ENCODE peak calls at places on chromosomes 5 and 9, in five cellular contexts. G is G401, E is GM04504, O is fibroblast of the aortic adventitia, V is NCI-H2029. C is an unnamed sample.

GRCh38 chr5:68994645-68995044 is 99.2 kb upstream of the SLC30A5 start:
- DNase-seq in G (no peak), E (no peak), O (no peak), V (no peak), C (no peak)

GRCh38 chr5:142356716-142357468 is 32.1 kb upstream of the SPRY4 start:
- DNase-seq in G (peak), E (peak), O (peak), V (peak), C (peak)

GRCh38 chr9:14715102-14715501 is 7.4 kb downstream of the CER1 start:
- DNase-seq in G (no peak), E (no peak), O (no peak), V (no peak), C (no peak)

GRCh38 chr5:32170303-32171170 is 3.6 kb downstream of the GOLPH3 start:
- DNase-seq in G (no peak), E (peak), O (peak), V (no peak), C (no peak)

GRCh38 chr5:33933723-33934544 is 2.3 kb upstream of the RXFP3 start:
- DNase-seq in G (no peak), E (no peak), O (peak), V (no peak), C (no peak)

GRCh38 chr5:36875051-36875788 is 1.3 kb upstream of the NIPBL start:
- DNase-seq in G (peak), E (no peak), O (peak), V (no peak), C (peak)

GRCh38 chr5:106854941-106855340 is 815.8 kb downstream of the EFNA5 start:
- DNase-seq in G (no peak), E (no peak), O (no peak), V (no peak), C (no peak)

GRCh38 chr9:136055715-136056545 is 39.2 kb downstream of the NACC2 start:
- DNase-seq in G (no peak), E (no peak), O (no peak), V (no peak), C (no peak)

GRCh38 chr9:34256987-34257585 is 72.0 kb downstream of the KIF24 start:
- DNase-seq in G (no peak), E (no peak), O (peak), V (no peak), C (no peak)

GRCh38 chr5:173707392-173707791 is 90.9 kb upstream of the BOD1 start:
- DNase-seq in G (no peak), E (peak), O (peak), V (no peak), C (no peak)

GRCh38 chr5:100232730-100233129 is 302.4 kb upstream of the FAM174A start:
- DNase-seq in G (no peak), E (no peak), O (no peak), V (no peak), C (no peak)

GRCh38 chr9:126144215-126144614 is 182.4 kb upstream of the MVB12B start:
- DNase-seq in G (no peak), E (no peak), O (no peak), V (no peak), C (no peak)

GRCh38 chr9:116450378-116451139 is 236.5 kb upstream of the TRIM32 start:
- DNase-seq in G (no peak), E (no peak), O (peak), V (no peak), C (no peak)

GRCh38 chr5:139565411-139566305 is 4.5 kb downstream of the UBE2D2 start:
- DNase-seq in G (no peak), E (no peak), O (peak), V (no peak), C (peak)

GRCh38 chr9:115164511-115164974 is 46.6 kb upstream of the TNC start:
- DNase-seq in G (no peak), E (no peak), O (peak), V (no peak), C (no peak)

GRCh38 chr9:137878146-137878941 is 762 bp downstream of the CACNA1B start:
- DNase-seq in G (peak), E (no peak), O (no peak), V (peak), C (no peak)

GRCh38 chr9:122562134-122562760 is 9.3 kb downstream of the OR1N2 start:
- DNase-seq in G (no peak), E (no peak), O (no peak), V (no peak), C (no peak)

GRCh38 chr9:31715250-31715649 is 669.2 kb upstream of the ACO1 start:
- DNase-seq in G (no peak), E (no peak), O (no peak), V (no peak), C (no peak)

GRCh38 chr5:71892641-71893340 is 173.7 kb downstream of the CARTPT start:
- DNase-seq in G (no peak), E (no peak), O (peak), V (no peak), C (no peak)

GRCh38 chr9:4228606-4229005 is 71.3 kb downstream of the GLIS3 start:
- DNase-seq in G (peak), E (no peak), O (peak), V (no peak), C (no peak)

GRCh38 chr5:141853895-141854626 is 24.1 kb downstream of the PCDH1 start:
- DNase-seq in G (no peak), E (no peak), O (no peak), V (no peak), C (no peak)

GRCh38 chr5:55540024-55540423 is 5.3 kb upstream of the PLPP1 start:
- DNase-seq in G (no peak), E (no peak), O (peak), V (no peak), C (no peak)

GRCh38 chr9:112352209-112352608 is 18.8 kb upstream of the PTBP3 start:
- DNase-seq in G (no peak), E (no peak), O (no peak), V (no peak), C (no peak)

GRCh38 chr9:120891255-120891954 is 14.4 kb upstream of the PHF19 start:
- DNase-seq in G (no peak), E (no peak), O (no peak), V (no peak), C (no peak)

GRCh38 chr9:70484232-70485130 is 70.0 kb upstream of the KLF9 start:
- DNase-seq in G (peak), E (peak), O (peak), V (peak), C (peak)

GRCh38 chr5:73599378-73599777 is 26.6 kb upstream of the ARHGEF28 start:
- DNase-seq in G (no peak), E (no peak), O (no peak), V (no peak), C (no peak)

GRCh38 chr9:70983723-70984280 is 137.6 kb downstream of the TRPM3 start:
- DNase-seq in G (no peak), E (no peak), O (peak), V (no peak), C (no peak)

GRCh38 chr5:16018970-16019369 is 160.6 kb downstream of the MARCHF11 start:
- DNase-seq in G (no peak), E (no peak), O (no peak), V (no peak), C (no peak)

GRCh38 chr5:29005386-29005785 is 1967.0 kb upstream of the CDH9 start:
- DNase-seq in G (no peak), E (no peak), O (no peak), V (no peak), C (no peak)

GRCh38 chr5:173633304-173633703 is 16.9 kb upstream of the BOD1 start:
- DNase-seq in G (no peak), E (no peak), O (no peak), V (no peak), C (no peak)

GRCh38 chr5:119379929-119380328 is 24.1 kb downstream of the TNFAIP8 start:
- DNase-seq in G (no peak), E (no peak), O (no peak), V (no peak), C (no peak)

GRCh38 chr5:150645070-150645700 is 4.7 kb downstream of the SYNPO start:
- DNase-seq in G (no peak), E (peak), O (peak), V (no peak), C (no peak)

GRCh38 chr9:121725008-121725795 is 73.8 kb downstream of the DAB2IP start:
- DNase-seq in G (peak), E (peak), O (peak), V (peak), C (no peak)

GRCh38 chr5:58828145-58828544 is 245.3 kb downstream of the RAB3C start:
- DNase-seq in G (no peak), E (no peak), O (no peak), V (no peak), C (no peak)

GRCh38 chr5:32390819-32391591 is 53.5 kb downstream of the ZFR start:
- DNase-seq in G (no peak), E (peak), O (peak), V (no peak), C (no peak)

GRCh38 chr5:119357815-119358559 is 2.2 kb downstream of the TNFAIP8 start:
- DNase-seq in G (no peak), E (no peak), O (no peak), V (no peak), C (no peak)

GRCh38 chr9:112878752-112879151 is 11.9 kb downstream of the SLC46A2 start:
- DNase-seq in G (no peak), E (no peak), O (no peak), V (no peak), C (no peak)

GRCh38 chr5:145484195-145484594 is 350.9 kb downstream of the PRELID2 start:
- DNase-seq in G (no peak), E (no peak), O (peak), V (no peak), C (no peak)

GRCh38 chr5:36028816-36029465 is 37.7 kb downstream of the UGT3A2 start:
- DNase-seq in G (no peak), E (no peak), O (no peak), V (no peak), C (no peak)

GRCh38 chr9:131266301-131267229 is 9.7 kb downstream of the FAM78A start:
- DNase-seq in G (no peak), E (no peak), O (no peak), V (no peak), C (no peak)

C was measured in effector memory CD8-positive, alpha-beta T cell.